ENCODE peak calls at places on chromosomes 4 and X, in six cellular contexts. One of them, this sample, is unnamed.

GRCh38 chr4:139666735-139667266 is 1.2 kb downstream of the MGST2 start:
- DNase-seq in WERI-Rb-1: peak; percentile 52
- DNase-seq in MM.1S: no peak
- DNase-seq in spleen: no peak
- DNase-seq in kidney: no peak
- DNase-seq in RWPE2: no peak
- DNase-seq in this sample: no peak

GRCh38 chrX:112913807-112914206 is 73.2 kb upstream of the AMOT start:
- DNase-seq in spleen: no peak
- DNase-seq in kidney: no peak
- DNase-seq in WERI-Rb-1: no peak
- DNase-seq in RWPE2: no peak
- DNase-seq in MM.1S: no peak
- DNase-seq in this sample: no peak

GRCh38 chrX:5306654-5307121 is 922.0 kb downstream of the NLGN4X start:
- DNase-seq in spleen: no peak
- DNase-seq in kidney: no peak
- DNase-seq in RWPE2: no peak
- DNase-seq in WERI-Rb-1: no peak
- DNase-seq in MM.1S: no peak
- DNase-seq in this sample: no peak

GRCh38 chrX:147894332-147894870 is 17.3 kb upstream of the FMR1 start:
- DNase-seq in WERI-Rb-1: no peak
- DNase-seq in RWPE2: no peak
- DNase-seq in kidney: no peak
- DNase-seq in spleen: no peak
- DNase-seq in MM.1S: no peak
- DNase-seq in this sample: no peak

GRCh38 chrX:153829799-153830631 is at the start of gene PDZD4:
- DNase-seq in kidney: no peak
- DNase-seq in RWPE2: no peak
- DNase-seq in spleen: peak; percentile 70
- DNase-seq in MM.1S: no peak
- DNase-seq in WERI-Rb-1: no peak
- DNase-seq in this sample: no peak

GRCh38 chrX:10677490-10677889 is 57.1 kb upstream of the MID1 start:
- DNase-seq in spleen: no peak
- DNase-seq in kidney: no peak
- DNase-seq in MM.1S: no peak
- DNase-seq in WERI-Rb-1: no peak
- DNase-seq in RWPE2: no peak
- DNase-seq in this sample: no peak

GRCh38 chrX:6067600-6067999 is 161.1 kb downstream of the NLGN4X start:
- DNase-seq in RWPE2: no peak
- DNase-seq in WERI-Rb-1: no peak
- DNase-seq in kidney: no peak
- DNase-seq in spleen: no peak
- DNase-seq in MM.1S: no peak
- DNase-seq in this sample: no peak

GRCh38 chrX:38513087-38513742 is 48.1 kb upstream of the TSPAN7 start:
- DNase-seq in RWPE2: no peak
- DNase-seq in WERI-Rb-1: no peak
- DNase-seq in kidney: no peak
- DNase-seq in spleen: no peak
- DNase-seq in MM.1S: no peak
- DNase-seq in this sample: no peak

GRCh38 chrX:134601240-134601639 is 57.0 kb downstream of the PLAC1 start:
- DNase-seq in WERI-Rb-1: no peak
- DNase-seq in MM.1S: no peak
- DNase-seq in RWPE2: no peak
- DNase-seq in spleen: no peak
- DNase-seq in kidney: no peak
- DNase-seq in this sample: no peak

GRCh38 chrX:74924449-74925209 is 623 bp downstream of the NEXMIF start:
- DNase-seq in kidney: peak; percentile 81
- DNase-seq in RWPE2: no peak
- DNase-seq in MM.1S: peak; percentile 65
- DNase-seq in WERI-Rb-1: peak; percentile 27
- DNase-seq in spleen: peak; percentile 80
- DNase-seq in this sample: peak; percentile 87

GRCh38 chr4:117085185-117085701 is at the start of gene TRAM1L1:
- DNase-seq in MM.1S: no peak
- DNase-seq in spleen: peak; percentile 74
- DNase-seq in WERI-Rb-1: peak; percentile 95
- DNase-seq in RWPE2: peak; percentile 45
- DNase-seq in kidney: peak; percentile 87
- DNase-seq in this sample: no peak

GRCh38 chrX:20863649-20864048 is 510.6 kb upstream of the CNKSR2 start:
- DNase-seq in kidney: no peak
- DNase-seq in RWPE2: no peak
- DNase-seq in spleen: no peak
- DNase-seq in MM.1S: no peak
- DNase-seq in WERI-Rb-1: no peak
- DNase-seq in this sample: no peak

GRCh38 chr4:55447108-55447708 is 51.5 kb downstream of the TMEM165 start:
- DNase-seq in MM.1S: no peak
- DNase-seq in kidney: no peak
- DNase-seq in RWPE2: no peak
- DNase-seq in spleen: no peak
- DNase-seq in WERI-Rb-1: no peak
- DNase-seq in this sample: no peak

GRCh38 chrX:40058719-40059118 is 39.0 kb downstream of the BCOR start:
- DNase-seq in kidney: peak; percentile 85
- DNase-seq in MM.1S: no peak
- DNase-seq in WERI-Rb-1: peak; percentile 81
- DNase-seq in RWPE2: no peak
- DNase-seq in spleen: no peak
- DNase-seq in this sample: no peak

GRCh38 chrX:13658602-13659001 is 5.7 kb downstream of the TCEANC start:
- DNase-seq in kidney: no peak
- DNase-seq in MM.1S: peak; percentile 49
- DNase-seq in spleen: no peak
- DNase-seq in WERI-Rb-1: no peak
- DNase-seq in RWPE2: no peak
- DNase-seq in this sample: no peak

GRCh38 chr4:25500626-25501318 is 123.7 kb downstream of the ANAPC4 start:
- DNase-seq in WERI-Rb-1: peak; percentile 92
- DNase-seq in MM.1S: no peak
- DNase-seq in kidney: no peak
- DNase-seq in spleen: no peak
- DNase-seq in RWPE2: no peak
- DNase-seq in this sample: no peak

GRCh38 chr4:106264331-106264728 is 51.7 kb downstream of the TBCK start:
- DNase-seq in WERI-Rb-1: no peak
- DNase-seq in kidney: no peak
- DNase-seq in MM.1S: no peak
- DNase-seq in RWPE2: no peak
- DNase-seq in spleen: no peak
- DNase-seq in this sample: no peak

GRCh38 chrX:70168238-70169188 is 8.8 kb upstream of the DGAT2L6 start:
- DNase-seq in spleen: no peak
- DNase-seq in WERI-Rb-1: no peak
- DNase-seq in MM.1S: no peak
- DNase-seq in kidney: no peak
- DNase-seq in RWPE2: no peak
- DNase-seq in this sample: no peak

GRCh38 chr4:109294468-109295020 is 7.9 kb downstream of the COL25A1 start:
- DNase-seq in kidney: no peak
- DNase-seq in RWPE2: no peak
- DNase-seq in MM.1S: no peak
- DNase-seq in spleen: no peak
- DNase-seq in WERI-Rb-1: no peak
- DNase-seq in this sample: no peak

GRCh38 chr4:112296949-112297483 is at the start of gene ALPK1:
- DNase-seq in RWPE2: no peak
- DNase-seq in WERI-Rb-1: no peak
- DNase-seq in spleen: no peak
- DNase-seq in MM.1S: peak; percentile 62
- DNase-seq in kidney: no peak
- DNase-seq in this sample: no peak

GRCh38 chrX:130285069-130285620 is 16.4 kb upstream of the ZNF280C start:
- DNase-seq in kidney: no peak
- DNase-seq in MM.1S: no peak
- DNase-seq in WERI-Rb-1: no peak
- DNase-seq in spleen: no peak
- DNase-seq in RWPE2: no peak
- DNase-seq in this sample: no peak

GRCh38 chr4:37623940-37624339 is 62.2 kb downstream of the RELL1 start:
- DNase-seq in MM.1S: no peak
- DNase-seq in RWPE2: no peak
- DNase-seq in kidney: no peak
- DNase-seq in spleen: no peak
- DNase-seq in WERI-Rb-1: no peak
- DNase-seq in this sample: no peak

GRCh38 chr4:105243446-105243845 is 96.8 kb downstream of the TET2 start:
- DNase-seq in WERI-Rb-1: no peak
- DNase-seq in RWPE2: no peak
- DNase-seq in spleen: peak; percentile 54
- DNase-seq in kidney: peak; percentile 49
- DNase-seq in MM.1S: no peak
- DNase-seq in this sample: no peak

GRCh38 chr4:53313510-53313909 is 52.4 kb downstream of the SCFD2 start:
- DNase-seq in kidney: no peak
- DNase-seq in spleen: no peak
- DNase-seq in RWPE2: no peak
- DNase-seq in WERI-Rb-1: peak; percentile 52
- DNase-seq in MM.1S: no peak
- DNase-seq in this sample: no peak
- TF ChIP-seq CTCF in kidney: peak; percentile 17
- TF ChIP-seq CTCF in spleen: no peak
- TF ChIP-seq CTCF in RWPE2: peak; percentile 47
- TF ChIP-seq CTCF in WERI-Rb-1: peak; percentile 54
- TF ChIP-seq CTCF in MM.1S: no peak
- TF ChIP-seq CTCF in this sample: no peak

DNA sequence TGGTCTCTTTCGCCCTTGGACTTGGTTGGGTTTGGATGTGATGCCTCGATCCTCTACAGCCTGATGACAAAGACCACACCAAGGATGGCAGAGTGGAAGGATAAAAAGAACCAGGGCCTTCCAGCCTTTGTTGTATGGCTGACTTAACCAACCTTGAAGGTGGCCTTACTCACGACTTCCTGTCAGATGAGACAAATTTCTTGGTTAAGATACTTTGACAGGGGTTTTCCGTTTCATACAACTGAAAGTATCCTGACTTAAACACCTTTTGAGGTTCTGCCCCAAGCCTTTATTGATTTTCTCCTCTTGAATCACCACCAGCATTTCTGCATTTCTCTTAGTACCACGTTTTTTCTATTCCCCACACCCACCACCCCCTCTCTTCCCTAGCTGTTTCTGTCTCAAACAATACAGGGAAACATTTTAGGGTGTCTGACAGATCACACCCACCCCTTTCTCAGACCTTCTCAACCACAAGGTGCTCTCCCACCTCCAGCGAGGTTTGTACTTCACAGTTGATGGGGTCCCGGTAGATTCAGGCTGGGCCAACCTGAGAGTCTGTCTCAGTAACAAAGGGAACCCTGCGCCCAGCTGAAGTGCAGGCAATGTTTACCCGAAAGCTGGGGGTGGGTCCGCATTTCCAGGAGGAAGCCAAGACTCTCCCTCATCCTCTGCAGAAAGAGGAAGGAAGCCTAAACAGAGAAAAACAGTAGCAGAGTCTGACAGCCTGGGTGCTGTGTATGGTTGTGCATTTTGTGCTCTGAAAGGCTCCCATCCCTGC is 5.0 kb upstream of the TSPAN5 start:
- DNase-seq in MM.1S: peak; percentile 89
- DNase-seq in WERI-Rb-1: no peak
- DNase-seq in RWPE2: no peak
- DNase-seq in spleen: peak; percentile 82
- DNase-seq in kidney: no peak
- DNase-seq in this sample: peak; percentile 66
- H3K4me3 ChIP-seq in MM.1S: peak overlapping the region; percentile 39
- H3K4me3 ChIP-seq in WERI-Rb-1: no peak overlapping the region
- H3K4me3 ChIP-seq in RWPE2: no peak overlapping the region
- H3K4me3 ChIP-seq in spleen: no peak overlapping the region
- H3K4me3 ChIP-seq in kidney: no peak overlapping the region
- H3K4me3 ChIP-seq in this sample: no peak overlapping the region

GRCh38 chr4:176995-177394 is 52.7 kb downstream of the ZNF718 start:
- DNase-seq in kidney: no peak
- DNase-seq in spleen: no peak
- DNase-seq in RWPE2: no peak
- DNase-seq in MM.1S: no peak
- DNase-seq in WERI-Rb-1: no peak
- DNase-seq in this sample: no peak

GRCh38 chr4:173666-174314 is 49.5 kb downstream of the ZNF718 start:
- DNase-seq in WERI-Rb-1: no peak
- DNase-seq in spleen: no peak
- DNase-seq in RWPE2: no peak
- DNase-seq in MM.1S: no peak
- DNase-seq in kidney: no peak
- DNase-seq in this sample: no peak

DNA sequence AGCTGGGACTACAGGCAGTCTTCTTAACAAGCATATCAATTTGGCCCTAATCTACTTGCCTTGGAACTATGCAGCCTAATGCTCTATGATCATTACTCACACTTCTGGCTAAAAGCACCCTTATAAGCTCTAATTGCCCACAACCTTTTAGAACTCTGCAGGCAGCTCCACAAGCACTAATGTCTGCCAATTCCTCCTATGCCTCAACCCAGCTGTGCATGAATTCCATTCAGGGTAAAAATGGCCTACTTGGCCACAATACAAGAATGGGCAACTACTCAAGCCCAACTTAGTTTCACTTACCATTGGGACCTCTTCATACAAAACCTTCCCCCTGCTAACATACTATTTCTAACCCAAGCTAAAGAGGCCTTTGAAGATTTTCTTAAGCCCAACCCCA is 51.7 kb downstream of the ZNF718 start:
- DNase-seq in RWPE2: no peak
- DNase-seq in spleen: no peak
- DNase-seq in kidney: no peak
- DNase-seq in MM.1S: no peak
- DNase-seq in WERI-Rb-1: no peak
- DNase-seq in this sample: no peak
- H3K36me3 ChIP-seq in RWPE2: no peaks in the 10 kb centered on the region
- H3K36me3 ChIP-seq in spleen: no peaks in the 10 kb centered on the region
- H3K36me3 ChIP-seq in kidney: no peaks in the 10 kb centered on the region
- H3K36me3 ChIP-seq in MM.1S: no peaks in the 10 kb centered on the region
- H3K36me3 ChIP-seq in WERI-Rb-1: no peaks in the 10 kb centered on the region
- H3K36me3 ChIP-seq in this sample: no peaks in the 10 kb centered on the region

GRCh38 chrX:19708683-19709082 is 178.7 kb downstream of the SH3KBP1 start:
- DNase-seq in kidney: no peak
- DNase-seq in MM.1S: no peak
- DNase-seq in WERI-Rb-1: no peak
- DNase-seq in spleen: no peak
- DNase-seq in RWPE2: no peak
- DNase-seq in this sample: no peak

GRCh38 chrX:19707472-19707871 is 179.9 kb downstream of the SH3KBP1 start:
- DNase-seq in spleen: no peak
- DNase-seq in RWPE2: no peak
- DNase-seq in MM.1S: no peak
- DNase-seq in kidney: no peak
- DNase-seq in WERI-Rb-1: no peak
- DNase-seq in this sample: no peak

GRCh38 chrX:19702856-19703255 is 184.5 kb downstream of the SH3KBP1 start:
- DNase-seq in kidney: no peak
- DNase-seq in spleen: no peak
- DNase-seq in MM.1S: no peak
- DNase-seq in WERI-Rb-1: no peak
- DNase-seq in RWPE2: no peak
- DNase-seq in this sample: no peak

GRCh38 chrX:19704117-19704516 is 183.3 kb downstream of the SH3KBP1 start:
- DNase-seq in spleen: no peak
- DNase-seq in WERI-Rb-1: no peak
- DNase-seq in kidney: no peak
- DNase-seq in RWPE2: no peak
- DNase-seq in MM.1S: no peak
- DNase-seq in this sample: no peak

GRCh38 chrX:19705196-19705769 is 182.1 kb downstream of the SH3KBP1 start:
- DNase-seq in WERI-Rb-1: no peak
- DNase-seq in MM.1S: no peak
- DNase-seq in RWPE2: no peak
- DNase-seq in kidney: no peak
- DNase-seq in spleen: no peak
- DNase-seq in this sample: no peak
- TF ChIP-seq CTCF in WERI-Rb-1: no peak
- TF ChIP-seq CTCF in MM.1S: no peak
- TF ChIP-seq CTCF in RWPE2: no peak
- TF ChIP-seq CTCF in kidney: no peak
- TF ChIP-seq CTCF in spleen: no peak
- TF ChIP-seq CTCF in this sample: no peak